ENCODE peak calls at places on chromosomes 5 and 9, in six cellular contexts. M is tibial nerve, B is colonic mucosa, N is SJSA1, I is left ventricle myocardium inferior, X is PC-3. E is an unnamed sample.

GRCh38 chr5:42274913-42275312 is 148.3 kb upstream of the GHR start:
- DNase-seq in M (no peak), B (no peak), N (no peak), I (no peak), X (peak), E (no peak)

GRCh38 chr9:6428940-6429889 is 16.2 kb downstream of the UHRF2 start:
- DNase-seq in M (no peak), B (no peak), N (no peak), I (no peak), X (no peak), E (no peak)

GRCh38 chr5:134133995-134134541 is 19.6 kb downstream of the TCF7 start:
- DNase-seq in M (no peak), B (no peak), N (no peak), I (peak), X (no peak), E (no peak)

GRCh38 chr9:134778841-134779411 is 101.7 kb upstream of the FCN2 start:
- DNase-seq in M (peak), B (peak), N (peak), I (peak), X (peak), E (peak)

GRCh38 chr9:98375138-98375726 is 119.8 kb upstream of the TBC1D2 start:
- DNase-seq in M (no peak), B (no peak), N (peak), I (no peak), X (peak), E (peak)

GRCh38 chr5:135488727-135489465 is 36.7 kb upstream of the TIFAB start:
- DNase-seq in M (no peak), B (no peak), N (peak), I (no peak), X (peak), E (no peak)

GRCh38 chr5:24363789-24364534 is 280.8 kb downstream of the CDH10 start:
- DNase-seq in M (no peak), B (no peak), N (no peak), I (no peak), X (peak), E (no peak)

GRCh38 chr5:148641735-148642134 is 12.6 kb downstream of the HTR4 start:
- DNase-seq in M (no peak), B (no peak), N (no peak), I (no peak), X (no peak), E (no peak)

GRCh38 chr9:127903557-127904475 is 4.4 kb upstream of the ST6GALNAC6 start:
- DNase-seq in M (peak), B (peak), N (peak), I (peak), X (no peak), E (no peak)

GRCh38 chr9:78003730-78004129 is 27.9 kb downstream of the GNAQ start:
- DNase-seq in M (no peak), B (no peak), N (no peak), I (no peak), X (no peak), E (no peak)

GRCh38 chr5:73451218-73452130 is 2.9 kb upstream of the FOXD1 start:
- DNase-seq in M (no peak), B (peak), N (peak), I (peak), X (peak), E (peak)

GRCh38 chr9:124506433-124506832 is 766 bp downstream of the NR5A1 start:
- DNase-seq in M (no peak), B (no peak), N (no peak), I (no peak), X (no peak), E (no peak)

GRCh38 chr9:123863164-123863855 is 66.6 kb downstream of the DENND1A start:
- DNase-seq in M (peak), B (no peak), N (no peak), I (no peak), X (no peak), E (no peak)

GRCh38 chr9:111120526-111120925 is 82.3 kb upstream of the LPAR1 start:
- DNase-seq in M (no peak), B (no peak), N (no peak), I (no peak), X (no peak), E (no peak)

GRCh38 chr5:161660806-161661205 is 24.7 kb upstream of the GABRA6 start:
- DNase-seq in M (no peak), B (no peak), N (no peak), I (no peak), X (no peak), E (no peak)

GRCh38 chr9:92711146-92711545 is 41.2 kb upstream of the IPPK start:
- DNase-seq in M (no peak), B (no peak), N (no peak), I (no peak), X (no peak), E (no peak)

GRCh38 chr5:94705427-94705826 is 87.0 kb downstream of the SLF1 start:
- DNase-seq in M (no peak), B (no peak), N (no peak), I (no peak), X (peak), E (no peak)

GRCh38 chr9:120161801-120162200 is 418.2 kb downstream of the CDK5RAP2 start:
- DNase-seq in M (no peak), B (no peak), N (no peak), I (no peak), X (no peak), E (no peak)

GRCh38 chr5:42555010-42555409 is 131.8 kb downstream of the GHR start:
- DNase-seq in M (no peak), B (no peak), N (no peak), I (no peak), X (no peak), E (no peak)

GRCh38 chr5:78514427-78515345 is 133.9 kb downstream of the LHFPL2 start:
- DNase-seq in M (no peak), B (no peak), N (no peak), I (no peak), X (peak), E (no peak)

GRCh38 chr5:78778538-78778937 is 130.0 kb upstream of the LHFPL2 start:
- DNase-seq in M (no peak), B (no peak), N (peak), I (no peak), X (peak), E (no peak)

GRCh38 chr9:131709741-131710499 is 30.0 kb downstream of the RAPGEF1 start:
- DNase-seq in M (no peak), B (no peak), N (no peak), I (no peak), X (no peak), E (peak)

GRCh38 chr5:99176186-99176585 is 247.4 kb upstream of the CHD1 start:
- DNase-seq in M (no peak), B (no peak), N (no peak), I (no peak), X (no peak), E (peak)

GRCh38 chr9:127021664-127022337 is 100.6 kb downstream of the ANGPTL2 start:
- DNase-seq in M (peak), B (peak), N (peak), I (peak), X (no peak), E (no peak)

GRCh38 chr5:123597018-123597417 is 85.0 kb downstream of the CSNK1G3 start:
- DNase-seq in M (no peak), B (no peak), N (no peak), I (no peak), X (no peak), E (peak)

GRCh38 chr5:136028782-136029742 is at the start of gene TGFBI:
- DNase-seq in M (peak), B (peak), N (peak), I (peak), X (peak), E (peak)

GRCh38 chr9:5899292-5899691 is 8.6 kb downstream of the MLANA start:
- DNase-seq in M (no peak), B (no peak), N (no peak), I (no peak), X (peak), E (no peak)

GRCh38 chr9:109560470-109561132 is 62.5 kb upstream of the PTPN3 start:
- DNase-seq in M (no peak), B (no peak), N (no peak), I (peak), X (no peak), E (peak)

GRCh38 chr5:180414176-180414575 is 61.0 kb upstream of the GFPT2 start:
- DNase-seq in M (no peak), B (no peak), N (no peak), I (no peak), X (no peak), E (no peak)

GRCh38 chr5:10712574-10713366 is 48.3 kb downstream of the DAP start:
- DNase-seq in M (no peak), B (no peak), N (no peak), I (no peak), X (no peak), E (no peak)

GRCh38 chr5:117788596-117788995 is 1199.8 kb downstream of the DTWD2 start:
- DNase-seq in M (no peak), B (no peak), N (no peak), I (no peak), X (no peak), E (no peak)

GRCh38 chr5:85030685-85031084 is 646.0 kb upstream of the EDIL3 start:
- DNase-seq in M (no peak), B (no peak), N (no peak), I (no peak), X (no peak), E (no peak)
- H3K27ac ChIP-seq in M (no peak), B (no peak), N (no peak), I (no peak), X (no peak), E (no peak)

DNA sequence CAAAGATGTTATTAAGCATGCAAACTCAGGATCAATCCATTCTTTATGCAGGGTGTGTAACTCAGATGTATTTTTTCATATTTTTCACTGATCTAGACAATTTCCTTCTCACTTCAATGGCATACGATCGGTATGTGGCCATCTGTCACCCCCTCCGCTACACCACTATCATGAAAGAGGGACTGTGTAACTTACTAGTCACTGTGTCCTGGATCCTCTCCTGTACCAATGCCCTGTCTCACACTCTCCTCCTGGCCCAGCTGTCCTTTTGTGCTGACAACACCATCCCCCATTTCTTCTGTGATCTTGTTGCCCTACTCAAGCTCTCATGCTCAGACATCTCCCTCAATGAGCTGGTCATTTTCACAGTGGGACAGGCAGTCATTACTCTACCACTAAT is 435 bp downstream of the OR1J4 start:
- DNase-seq in M (no peak), B (no peak), N (no peak), I (no peak), X (no peak), E (no peak)
- H3K27ac ChIP-seq in M (no peak), B (no peak), N (no peak), I (no peak), X (no peak), E (no peak)

GRCh38 chr9:137305060-137305787 is 3.2 kb upstream of the NRARP start:
- DNase-seq in M (no peak), B (peak), N (no peak), I (peak), X (no peak), E (no peak)
- H3K27ac ChIP-seq in M (peak), B (peak), N (no peak), I (peak), X (no peak), E (no peak)

GRCh38 chr5:21071986-21072385 is 1084.0 kb upstream of the CDH18 start:
- DNase-seq in M (no peak), B (no peak), N (no peak), I (no peak), X (peak), E (no peak)
- H3K27ac ChIP-seq in M (no peak), B (no peak), N (no peak), I (no peak), X (no peak), E (no peak)

GRCh38 chr5:177389368-177390169 is 5.3 kb downstream of the SLC34A1 start:
- DNase-seq in M (no peak), B (peak), N (peak), I (no peak), X (peak), E (peak)
- H3K27ac ChIP-seq in M (no peak), B (peak), N (no peak), I (no peak), X (peak), E (peak)

DNA sequence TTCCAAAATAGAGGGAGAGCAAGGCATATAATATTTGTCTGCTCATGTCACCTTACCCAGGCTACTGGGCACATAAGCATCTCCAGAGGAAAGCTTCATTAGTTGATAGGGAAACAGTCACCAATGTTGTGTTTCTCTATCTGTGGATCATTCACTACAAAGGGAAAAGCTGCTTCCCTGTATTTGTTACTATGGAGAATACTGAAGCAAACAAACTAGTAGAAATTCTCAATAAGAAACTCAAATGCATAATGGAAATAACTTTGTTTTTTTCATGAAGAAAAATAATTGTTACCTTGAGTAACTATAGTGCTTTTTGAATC is 138.2 kb downstream of the PCSK1 start:
- DNase-seq in M (no peak), B (no peak), N (no peak), I (no peak), X (no peak), E (no peak)
- H3K27ac ChIP-seq in M (no peak), B (no peak), N (no peak), I (peak), X (no peak), E (no peak)

GRCh38 chr9:87581949-87582637 is 84.4 kb downstream of the DAPK1 start:
- DNase-seq in M (no peak), B (no peak), N (no peak), I (no peak), X (no peak), E (no peak)
- H3K27ac ChIP-seq in M (peak), B (no peak), N (no peak), I (peak), X (no peak), E (no peak)

DNA sequence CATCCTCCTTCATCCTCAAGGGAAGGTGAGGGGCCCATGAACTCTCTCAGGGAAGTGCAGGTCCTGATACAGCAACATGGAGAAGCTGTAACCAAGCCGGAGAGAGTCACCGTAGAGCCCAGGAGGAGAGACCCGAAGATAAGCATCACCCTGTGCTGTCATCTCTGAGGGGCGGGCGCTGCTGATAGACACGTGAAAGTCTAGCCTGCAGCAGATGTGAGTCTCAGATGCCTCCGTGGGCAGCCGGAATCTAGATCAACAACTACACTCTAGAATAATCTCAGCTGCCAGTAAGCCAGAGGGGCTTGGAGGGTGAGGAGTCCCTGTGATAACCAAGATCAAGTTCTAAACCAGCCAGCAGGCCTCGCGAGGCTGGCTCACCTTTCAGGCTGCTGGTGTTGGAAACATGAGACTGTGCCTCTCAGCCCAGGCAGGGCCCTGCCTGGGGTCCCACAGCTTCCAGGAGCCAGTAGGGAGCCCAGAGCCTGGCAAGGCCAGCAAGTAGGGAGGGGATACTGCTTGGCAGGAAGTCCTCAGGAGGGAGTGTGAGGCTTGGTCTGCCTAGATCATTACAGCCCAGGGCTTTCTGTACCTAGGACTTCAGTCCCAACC is 54.1 kb downstream of the DAPK1 start:
- DNase-seq in M (no peak), B (no peak), N (no peak), I (no peak), X (no peak), E (peak)
- H3K27ac ChIP-seq in M (no peak), B (no peak), N (no peak), I (no peak), X (no peak), E (no peak)

GRCh38 chr9:81395301-81396054 is 293.9 kb downstream of the TLE1 start:
- DNase-seq in M (no peak), B (no peak), N (no peak), I (no peak), X (no peak), E (no peak)

GRCh38 chr9:81391457-81391825 is 297.9 kb downstream of the TLE1 start:
- DNase-seq in M (no peak), B (no peak), N (no peak), I (no peak), X (peak), E (peak)

GRCh38 chr9:81396528-81396927 is 292.8 kb downstream of the TLE1 start:
- DNase-seq in M (no peak), B (no peak), N (no peak), I (no peak), X (no peak), E (no peak)

GRCh38 chr9:81394816-81395215 is 294.5 kb downstream of the TLE1 start:
- DNase-seq in M (no peak), B (no peak), N (no peak), I (no peak), X (no peak), E (no peak)

DNA sequence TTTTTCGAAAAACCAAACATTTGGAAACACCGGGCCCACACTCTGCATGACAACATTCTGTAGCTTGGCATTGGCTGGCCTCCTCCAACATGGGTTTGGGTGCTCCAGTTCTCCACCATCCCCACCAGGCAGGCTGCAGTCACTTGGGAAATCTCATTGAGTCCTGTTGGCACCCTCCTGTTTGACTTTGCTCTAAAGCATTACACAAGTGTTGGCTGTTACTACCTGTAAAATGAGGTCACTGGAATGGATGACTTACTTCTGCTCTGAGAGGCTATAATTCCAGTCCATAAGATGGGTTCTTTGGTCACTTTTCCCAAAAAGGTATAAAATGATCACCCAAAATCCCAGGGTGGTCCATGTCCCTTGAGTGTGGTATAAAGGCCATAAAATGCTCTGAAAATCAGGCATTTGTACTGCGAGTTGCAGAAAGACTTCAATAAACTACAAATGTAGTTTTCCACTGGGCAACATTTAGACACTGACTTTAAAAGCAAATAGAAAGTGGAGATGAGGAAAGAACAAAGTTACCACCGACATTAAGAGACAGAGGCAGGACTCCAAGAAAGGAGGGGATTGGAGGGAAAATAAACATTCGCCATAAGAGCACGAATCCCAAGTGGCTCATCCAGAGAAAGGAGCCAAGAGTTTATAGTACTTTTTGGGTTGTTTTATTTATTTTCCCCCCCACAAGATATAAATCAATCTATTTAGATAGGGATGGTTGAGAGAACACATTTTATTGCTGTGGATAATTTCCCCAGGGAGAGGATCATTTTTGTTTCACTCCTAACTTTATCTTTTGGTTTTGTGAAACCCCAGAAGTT is 295.1 kb downstream of the TLE1 start:
- DNase-seq in M (no peak), B (no peak), N (peak), I (no peak), X (no peak), E (no peak)
- H3K27ac ChIP-seq in M (peak), B (peak), N (peak), I (peak), X (no peak), E (no peak)

DNA sequence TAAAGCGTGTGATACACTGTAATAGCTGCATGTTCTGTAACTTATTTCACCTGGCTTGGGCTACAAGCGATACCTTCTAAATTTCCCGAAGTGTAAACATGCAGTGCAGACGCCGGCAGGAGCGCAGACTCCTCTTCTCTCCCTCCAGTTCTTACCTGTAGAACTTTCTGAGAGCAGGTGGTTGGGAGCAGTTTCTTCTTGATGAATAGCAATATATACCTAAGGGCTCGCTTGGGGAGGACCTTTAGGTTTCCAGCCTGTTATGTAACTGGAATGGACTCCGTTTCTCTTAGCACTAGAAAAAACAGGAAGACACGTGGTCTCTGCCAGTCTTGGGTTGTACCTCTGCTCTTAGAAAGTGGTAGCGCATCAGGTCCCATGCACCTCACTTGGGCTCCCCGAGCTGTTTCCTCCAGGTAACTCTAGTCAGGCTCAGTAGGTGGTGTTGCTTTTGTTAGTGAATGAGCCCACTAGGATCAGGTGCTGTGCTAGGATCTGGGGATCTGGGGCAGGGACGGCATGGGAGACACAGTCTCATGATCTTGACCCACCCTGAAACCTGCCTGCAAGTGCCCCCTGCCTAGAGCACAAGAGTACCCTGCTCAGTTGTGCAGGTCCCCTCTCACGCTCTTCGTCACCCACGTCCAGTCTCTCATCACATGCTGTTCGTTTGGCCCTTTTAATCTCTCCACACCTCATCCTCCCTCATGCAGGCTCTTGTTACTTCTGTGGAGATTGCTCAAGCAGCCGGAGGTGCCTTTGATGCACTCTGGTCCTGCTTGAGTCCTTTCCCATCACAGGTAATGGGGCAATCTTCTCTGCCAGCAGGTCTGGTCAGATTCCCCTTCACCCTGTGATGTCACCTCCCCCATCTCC is 2.8 kb downstream of the TENT4A start:
- DNase-seq in M (no peak), B (peak), N (no peak), I (no peak), X (no peak), E (peak)
- H3K27ac ChIP-seq in M (no peak), B (no peak), N (no peak), I (no peak), X (no peak), E (no peak)